ENCODE peak calls at places on chromosomes 2 and 18, in nine cellular contexts. P, B, G, C, X, A, F, D and L are unnamed samples.

GRCh38 chr18:67300498-67300897 is 216.0 kb downstream of the DSEL start:
- DNase-seq in P (no peak), B (no peak), G (no peak), C (no peak), X (no peak), A (peak), F (no peak), D (no peak), L (no peak)

GRCh38 chr2:216548901-216549321 is 50.3 kb downstream of the RPL37A start:
- DNase-seq in P (no peak), B (no peak), G (no peak), C (peak), X (no peak), A (no peak), F (no peak), D (no peak), L (no peak)

GRCh38 chr2:138244400-138245001 is 257.1 kb upstream of the SPOPL start:
- DNase-seq in P (no peak), B (peak), G (no peak), C (no peak), X (no peak), A (no peak), F (no peak), D (no peak), L (no peak)

GRCh38 chr2:219017166-219017931 is 24.0 kb downstream of the CFAP65 start:
- DNase-seq in P (no peak), B (no peak), G (no peak), C (peak), X (no peak), A (no peak), F (no peak), D (no peak), L (no peak)

GRCh38 chr2:222287862-222288479 is 10.8 kb downstream of the PAX3 start:
- DNase-seq in P (no peak), B (no peak), G (no peak), C (no peak), X (no peak), A (no peak), F (no peak), D (no peak), L (no peak)

GRCh38 chr2:124323321-124323720 is 298.2 kb downstream of the CNTNAP5 start:
- DNase-seq in P (no peak), B (peak), G (peak), C (no peak), X (no peak), A (no peak), F (no peak), D (no peak), L (no peak)

GRCh38 chr2:226447896-226448295 is 351.7 kb downstream of the IRS1 start:
- DNase-seq in P (no peak), B (peak), G (peak), C (no peak), X (no peak), A (no peak), F (no peak), D (no peak), L (no peak)

GRCh38 chr2:69969126-69969983 is 7.9 kb upstream of the ASPRV1 start:
- DNase-seq in P (no peak), B (no peak), G (no peak), C (no peak), X (no peak), A (no peak), F (no peak), D (no peak), L (no peak)

GRCh38 chr2:25257931-25258771 is 83.6 kb downstream of the DNMT3A start:
- DNase-seq in P (no peak), B (no peak), G (no peak), C (no peak), X (no peak), A (peak), F (no peak), D (no peak), L (no peak)

GRCh38 chr2:180367831-180368230 is 360.7 kb upstream of the CWC22 start:
- DNase-seq in P (no peak), B (peak), G (peak), C (no peak), X (no peak), A (no peak), F (no peak), D (no peak), L (no peak)

GRCh38 chr18:70037453-70038061 is 89.9 kb upstream of the CD226 start:
- DNase-seq in P (no peak), B (no peak), G (no peak), C (no peak), X (no peak), A (no peak), F (no peak), D (no peak), L (no peak)

GRCh38 chr18:55034742-55035141 is 75.5 kb upstream of the CCDC68 start:
- DNase-seq in P (no peak), B (no peak), G (no peak), C (no peak), X (no peak), A (no peak), F (no peak), D (no peak), L (no peak)

GRCh38 chr18:21743166-21743831 is 2.7 kb downstream of the MIB1 start:
- DNase-seq in P (no peak), B (no peak), G (no peak), C (no peak), X (no peak), A (no peak), F (no peak), D (no peak), L (no peak)

GRCh38 chr18:21740724-21741510 is at the start of gene MIB1:
- DNase-seq in P (no peak), B (no peak), G (peak), C (no peak), X (peak), A (peak), F (peak), D (peak), L (peak)

GRCh38 chr18:21740474-21740723 is 193 bp upstream of the MIB1 start:
- DNase-seq in P (peak), B (peak), G (no peak), C (peak), X (no peak), A (no peak), F (peak), D (peak), L (no peak)

GRCh38 chr18:21742323-21742687 is 1.7 kb downstream of the MIB1 start:
- DNase-seq in P (no peak), B (peak), G (no peak), C (no peak), X (no peak), A (no peak), F (no peak), D (no peak), L (no peak)

GRCh38 chr18:21741511-21742322 is 1.1 kb downstream of the MIB1 start:
- DNase-seq in P (peak), B (peak), G (no peak), C (no peak), X (no peak), A (no peak), F (peak), D (peak), L (no peak)
- TF ChIP-seq CTCF in P (no peak), B (no peak), G (no peak), C (no peak), X (no peak), A (no peak), F (no peak), D (no peak), L (no peak)

GRCh38 chr2:98923244-98923940 is 12.6 kb downstream of the CRACDL start:
- DNase-seq in P (no peak), B (no peak), G (no peak), C (no peak), X (no peak), A (no peak), F (no peak), D (no peak), L (no peak)
- TF ChIP-seq CTCF in P (no peak), B (peak), G (no peak), C (no peak), X (peak), A (peak), F (no peak), D (no peak), L (no peak)

GRCh38 chr2:30807249-30807648 is at the start of gene CAPN13:
- DNase-seq in P (no peak), B (no peak), G (peak), C (no peak), X (no peak), A (peak), F (peak), D (no peak), L (no peak)
- TF ChIP-seq CTCF in P (no peak), B (no peak), G (no peak), C (no peak), X (no peak), A (no peak), F (no peak), D (no peak), L (no peak)

GRCh38 chr18:63970803-63971191 is 916 bp downstream of the SERPINB8 start:
- DNase-seq in P (no peak), B (no peak), G (peak), C (peak), X (no peak), A (peak), F (peak), D (no peak), L (peak)

GRCh38 chr18:63971320-63972071 is 1.6 kb downstream of the SERPINB8 start:
- DNase-seq in P (no peak), B (no peak), G (no peak), C (no peak), X (no peak), A (no peak), F (no peak), D (no peak), L (no peak)

GRCh38 chr18:63975632-63976031 is 5.8 kb downstream of the SERPINB8 start:
- DNase-seq in P (no peak), B (no peak), G (no peak), C (no peak), X (no peak), A (no peak), F (no peak), D (no peak), L (no peak)

GRCh38 chr18:63977040-63977439 is 7.2 kb downstream of the SERPINB8 start:
- DNase-seq in P (no peak), B (no peak), G (no peak), C (no peak), X (no peak), A (no peak), F (no peak), D (no peak), L (no peak)

GRCh38 chr18:63974991-63975390 is 5.1 kb downstream of the SERPINB8 start:
- DNase-seq in P (no peak), B (peak), G (no peak), C (no peak), X (no peak), A (peak), F (no peak), D (no peak), L (no peak)
- TF ChIP-seq CTCF in P (no peak), B (peak), G (no peak), C (peak), X (peak), A (peak), F (no peak), D (peak), L (no peak)

GRCh38 chr2:23566236-23567142 is 181.5 kb downstream of the KLHL29 start:
- DNase-seq in P (no peak), B (peak), G (peak), C (no peak), X (no peak), A (peak), F (no peak), D (peak), L (no peak)
- TF ChIP-seq CTCF in P (peak), B (peak), G (no peak), C (peak), X (peak), A (peak), F (no peak), D (peak), L (peak)

DNA sequence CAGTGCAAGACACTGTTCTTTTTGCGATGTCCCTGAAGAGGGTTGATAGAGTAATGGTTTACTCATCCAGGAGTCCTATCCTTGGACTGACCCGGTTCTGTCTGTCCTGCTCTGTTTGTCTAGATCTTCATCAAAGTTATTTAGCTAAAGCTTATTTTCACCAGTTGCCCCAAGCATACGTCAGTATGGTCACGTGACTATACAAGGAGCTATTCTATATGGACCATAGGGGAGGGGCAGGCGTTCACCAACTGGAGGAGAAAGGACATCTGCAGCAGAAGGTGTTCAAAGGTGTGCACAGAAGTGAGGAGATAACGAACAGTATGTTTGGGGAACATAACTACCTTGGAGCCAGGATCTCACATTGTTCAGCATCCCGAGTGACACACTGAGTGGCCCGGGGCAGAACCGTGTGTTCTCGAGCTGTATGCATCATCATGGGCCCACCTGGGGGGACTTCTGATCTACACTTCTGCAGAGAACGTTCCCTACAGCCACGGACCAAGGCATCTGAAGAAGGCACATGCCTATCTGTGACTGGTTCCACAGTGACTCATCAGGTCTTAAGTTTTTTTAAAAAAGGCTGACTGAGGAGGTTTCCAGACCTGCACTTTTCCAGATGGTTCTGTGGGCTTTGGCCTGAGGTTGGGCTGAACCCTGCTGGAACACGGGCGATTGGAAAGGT is 68.5 kb upstream of the YWHAQ start:
- DNase-seq in P (no peak), B (peak), G (peak), C (no peak), X (peak), A (no peak), F (no peak), D (no peak), L (no peak)
- TF ChIP-seq CTCF in P (no peak), B (no peak), G (no peak), C (no peak), X (no peak), A (no peak), F (no peak), D (no peak), L (no peak)

GRCh38 chr2:237096201-237096600 is 10.5 kb downstream of the COPS8 start:
- DNase-seq in P (no peak), B (peak), G (no peak), C (no peak), X (no peak), A (no peak), F (no peak), D (no peak), L (no peak)

GRCh38 chr2:237090906-237091305 is 5.2 kb downstream of the COPS8 start:
- DNase-seq in P (no peak), B (peak), G (no peak), C (no peak), X (no peak), A (no peak), F (no peak), D (no peak), L (no peak)

GRCh38 chr2:237091779-237092436 is 6.2 kb downstream of the COPS8 start:
- DNase-seq in P (no peak), B (peak), G (peak), C (no peak), X (no peak), A (no peak), F (no peak), D (no peak), L (no peak)

GRCh38 chr2:237092506-237092905 is 6.8 kb downstream of the COPS8 start:
- DNase-seq in P (no peak), B (no peak), G (no peak), C (no peak), X (no peak), A (no peak), F (no peak), D (no peak), L (no peak)

DNA sequence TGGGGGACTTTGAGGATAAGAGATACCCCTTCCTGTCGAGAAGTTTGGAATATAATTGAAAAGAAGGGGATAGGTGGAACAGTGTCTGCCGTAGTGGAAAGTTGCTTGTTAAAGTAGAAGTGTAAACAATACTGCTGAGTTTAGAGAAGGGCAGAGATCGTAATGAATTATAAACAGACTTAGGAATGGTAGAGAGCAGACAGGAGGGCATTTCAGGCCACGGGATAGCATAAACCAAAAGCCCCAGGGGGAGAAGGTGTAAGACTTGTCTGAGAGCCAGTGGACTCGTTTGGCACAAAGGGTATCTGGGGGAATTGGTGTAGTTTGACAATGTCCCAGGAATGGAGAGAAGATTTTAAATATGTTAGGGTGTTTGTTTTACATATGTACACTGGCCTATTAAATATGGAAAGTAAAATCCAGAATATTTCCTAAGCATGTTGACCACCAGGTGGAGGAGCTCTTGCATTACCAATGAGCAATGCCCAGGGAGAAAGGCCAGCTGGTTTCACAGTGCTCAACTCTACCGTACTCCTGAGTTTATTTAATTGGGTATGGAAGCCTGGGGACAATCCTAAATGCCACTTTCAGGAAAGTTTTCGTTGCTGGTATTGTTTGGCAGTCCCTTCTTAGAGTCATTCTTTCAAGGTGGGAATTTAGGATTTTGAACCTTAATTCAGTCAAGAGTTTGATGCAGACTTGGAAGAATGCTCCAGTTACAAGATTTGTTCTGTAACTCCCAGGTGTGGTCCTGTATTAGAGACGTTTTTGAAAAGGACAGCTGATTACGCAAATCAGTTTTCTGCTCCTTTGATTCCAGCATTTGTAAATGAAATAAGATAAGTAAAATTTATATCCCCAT is 7.5 kb downstream of the COPS8 start:
- DNase-seq in P (no peak), B (peak), G (peak), C (no peak), X (peak), A (peak), F (no peak), D (no peak), L (no peak)
- TF ChIP-seq CTCF in P (no peak), B (peak), G (peak), C (peak), X (peak), A (peak), F (peak), D (no peak), L (peak)

GRCh38 chr2:31909661-31910060 is 101.1 kb downstream of the MEMO1 start:
- DNase-seq in P (no peak), B (no peak), G (no peak), C (no peak), X (no peak), A (no peak), F (no peak), D (no peak), L (no peak)
- TF ChIP-seq CTCF in P (no peak), B (no peak), G (no peak), C (no peak), X (no peak), A (no peak), F (no peak), D (no peak), L (no peak)

GRCh38 chr2:164479460-164479859 is 141.8 kb downstream of the GRB14 start:
- DNase-seq in P (no peak), B (peak), G (no peak), C (peak), X (no peak), A (peak), F (no peak), D (no peak), L (peak)
- TF ChIP-seq CTCF in P (no peak), B (peak), G (peak), C (peak), X (no peak), A (peak), F (no peak), D (no peak), L (peak)

GRCh38 chr2:128607440-128607839 is 288.8 kb upstream of the HS6ST1 start:
- DNase-seq in P (no peak), B (no peak), G (no peak), C (no peak), X (no peak), A (no peak), F (peak), D (no peak), L (no peak)
- TF ChIP-seq CTCF in P (no peak), B (no peak), G (no peak), C (no peak), X (no peak), A (no peak), F (no peak), D (no peak), L (no peak)